ENCODE peak calls at places on chromosomes 2 and 18, in five cellular contexts. One of them, this sample, is unnamed.

GRCh38 chr2:197261808-197262226 is 48.8 kb downstream of the ANKRD44 start:
- DNase-seq in neural crest cell: no peak
- DNase-seq in MM.1S: no peak
- DNase-seq in OCI-M1: no peak
- DNase-seq in Daoy: no peak
- DNase-seq in this sample: peak; percentile 34

GRCh38 chr2:9235388-9236344 is 29.1 kb downstream of the ASAP2 start:
- DNase-seq in neural crest cell: no peak
- DNase-seq in MM.1S: no peak
- DNase-seq in OCI-M1: no peak
- DNase-seq in Daoy: peak; percentile 88
- DNase-seq in this sample: peak; percentile 39

GRCh38 chr18:42533010-42533409 is 578.0 kb downstream of the PIK3C3 start:
- DNase-seq in neural crest cell: no peak
- DNase-seq in MM.1S: no peak
- DNase-seq in OCI-M1: no peak
- DNase-seq in Daoy: no peak
- DNase-seq in this sample: no peak

GRCh38 chr2:43312751-43313641 is 86.6 kb upstream of the ZFP36L2 start:
- DNase-seq in neural crest cell: no peak
- DNase-seq in MM.1S: no peak
- DNase-seq in OCI-M1: no peak
- DNase-seq in Daoy: peak; percentile 32
- DNase-seq in this sample: no peak

GRCh38 chr2:191276792-191277465 is 31.7 kb downstream of the MYO1B start:
- DNase-seq in neural crest cell: no peak
- DNase-seq in MM.1S: no peak
- DNase-seq in OCI-M1: no peak
- DNase-seq in Daoy: no peak
- DNase-seq in this sample: no peak

GRCh38 chr2:45649855-45650806 is 1.3 kb upstream of the PRKCE start:
- DNase-seq in neural crest cell: peak; percentile 48
- DNase-seq in MM.1S: peak; percentile 63
- DNase-seq in OCI-M1: peak; percentile 73
- DNase-seq in Daoy: peak; percentile 64
- DNase-seq in this sample: peak; percentile 65

GRCh38 chr2:9982248-9982647 is 30.8 kb downstream of the GRHL1 start:
- DNase-seq in neural crest cell: no peak
- DNase-seq in MM.1S: no peak
- DNase-seq in OCI-M1: no peak
- DNase-seq in Daoy: peak; percentile 39
- DNase-seq in this sample: no peak

GRCh38 chr2:157415632-157416101 is 28.2 kb downstream of the CYTIP start:
- DNase-seq in neural crest cell: no peak
- DNase-seq in MM.1S: no peak
- DNase-seq in OCI-M1: no peak
- DNase-seq in Daoy: no peak
- DNase-seq in this sample: no peak

GRCh38 chr18:39389800-39390379 is 1824.3 kb upstream of the CELF4 start:
- DNase-seq in neural crest cell: no peak
- DNase-seq in MM.1S: no peak
- DNase-seq in OCI-M1: no peak
- DNase-seq in Daoy: no peak
- DNase-seq in this sample: no peak

This sample was measured in NB4.